ENCODE peak calls at places on chromosomes 16 and 17, in four cellular contexts. E is germinal center; V is CD4-positive, alpha-beta T cell; J is stimulated activated CD4-positive, alpha-beta T cell treated with anti-CD3 and anti-CD28 coated beads, Interleukin-1b, Interleukin-23, amount 100 ng/mL, for 24 hours. Y is an unnamed sample.
A peak's percentile ranks its signal among the peaks of the same experiment; 100 is the strongest.

GRCh38 chr16:89646906-89647305 is 10.6 kb downstream of the CHMP1A start:
- DNase-seq in E (no peak), V (no peak), J (no peak), Y (no peak)

GRCh38 chr17:69123626-69124025 is 18.1 kb downstream of the ABCA6 start:
- DNase-seq in E (no peak), V (no peak), J (no peak), Y (no peak)

GRCh38 chr16:66899945-66900688 is 18.6 kb downstream of the CDH16 start:
- DNase-seq in E (no peak), V (no peak), J (no peak), Y (peak; percentile 18)

GRCh38 chr17:48441231-48441711 is 11.3 kb upstream of the SKAP1 start:
- DNase-seq in E (peak; percentile 69), V (peak; percentile 31), J (no peak), Y (no peak)

GRCh38 chr16:11257131-11257938 is 1.3 kb upstream of the SOCS1 start:
- DNase-seq in E (peak; percentile 63), V (peak; percentile 42), J (no peak), Y (peak; percentile 71)

GRCh38 chr17:37299257-37299985 is 76.4 kb upstream of the C17orf78 start:
- DNase-seq in E (no peak), V (no peak), J (no peak), Y (peak; percentile 58)

GRCh38 chr17:34579017-34579946 is at the start of gene TMEM132E:
- DNase-seq in E (no peak), V (no peak), J (no peak), Y (peak; percentile 45)

GRCh38 chr16:3152273-3153076 is 17.6 kb downstream of the ZNF213 start:
- DNase-seq in E (peak; percentile 30), V (peak; percentile 68), J (peak; percentile 89), Y (peak; percentile 47)

GRCh38 chr16:50193594-50193993 is 40.5 kb downstream of the TENT4B start:
- DNase-seq in E (no peak), V (no peak), J (no peak), Y (no peak)

GRCh38 chr16:57530104-57530522 is 6.3 kb downstream of the CCDC102A start:
- DNase-seq in E (peak; percentile 72), V (peak; percentile 70), J (peak; percentile 63), Y (no peak)

GRCh38 chr16:27476240-27476639 is 73.5 kb downstream of the GTF3C1 start:
- DNase-seq in E (no peak), V (no peak), J (no peak), Y (no peak)

GRCh38 chr16:83882118-83882879 is 16.6 kb upstream of the MLYCD start:
- DNase-seq in E (no peak), V (no peak), J (no peak), Y (no peak)

GRCh38 chr16:10584956-10585561 is 4.7 kb upstream of the EMP2 start:
- DNase-seq in E (no peak), V (no peak), J (no peak), Y (no peak)

GRCh38 chr16:90077240-90077756 is at the start of gene PRDM7:
- DNase-seq in E (peak; percentile 98), V (peak; percentile 95), J (peak; percentile 97), Y (peak; percentile 88)